ENCODE peak calls at places on chromosomes 2 and 18, in five cellular contexts. A is astrocyte of the spinal cord, H is fibroblast of pulmonary artery, J is ACHN, Y is non-pigmented ciliary epithelial cell. O is an unnamed sample.

GRCh38 chr2:134736167-134736885 is 17.5 kb upstream of the TMEM163 start:
- DNase-seq in A (peak), H (peak), J (peak), Y (peak), O (peak)

GRCh38 chr2:160868891-160869290 is 291.3 kb upstream of the TANK start:
- DNase-seq in A (no peak), H (peak), J (no peak), Y (no peak), O (peak)

GRCh38 chr2:198767694-198768093 is 690.0 kb downstream of the SATB2 start:
- DNase-seq in A (no peak), H (no peak), J (no peak), Y (no peak), O (no peak)

GRCh38 chr2:47724221-47724981 is 58.5 kb upstream of the MSH6 start:
- DNase-seq in A (no peak), H (peak), J (peak), Y (no peak), O (peak)

GRCh38 chr2:152411154-152411553 is 76.2 kb downstream of the FMNL2 start:
- DNase-seq in A (no peak), H (peak), J (no peak), Y (no peak), O (no peak)

GRCh38 chr2:120910956-120911951 is 175.6 kb downstream of the GLI2 start:
- DNase-seq in A (no peak), H (peak), J (no peak), Y (no peak), O (peak)

GRCh38 chr2:64212801-64213321 is 68.6 kb upstream of the PELI1 start:
- DNase-seq in A (peak), H (peak), J (no peak), Y (peak), O (peak)

GRCh38 chr18:23662309-23663263 is at the start of gene ANKRD29:
- DNase-seq in A (peak), H (peak), J (peak), Y (no peak), O (peak)

GRCh38 chr2:219723311-219723710 is 95.9 kb downstream of the SLC4A3 start:
- DNase-seq in A (no peak), H (no peak), J (no peak), Y (no peak), O (no peak)

GRCh38 chr2:23422089-23423061 is 37.4 kb downstream of the KLHL29 start:
- DNase-seq in A (no peak), H (no peak), J (no peak), Y (no peak), O (no peak)

GRCh38 chr2:212892193-212892592 is 259.2 kb downstream of the IKZF2 start:
- DNase-seq in A (peak), H (peak), J (peak), Y (no peak), O (peak)

O was measured in fibroblast of lung.